ENCODE peak calls at places on chromosome 11, in nine cellular contexts. J is WTC11; Y is AG20443; V is activated naive CD4-positive, alpha-beta T cell treated with anti-CD3 and anti-CD28 coated beads, Interleukin-2, amount 50 U/mL, for 16 hours; Q is ascending aorta; R is ovary; H is HL-60; P is naive thymus-derived CD8-positive, alpha-beta T cell; A is AG09309. G is an unnamed sample.
A peak's percentile ranks its signal among the peaks of the same experiment; 100 is the strongest.

GRCh38 chr11:13206086-13206640 is 71.4 kb upstream of the BMAL1 start:
- DNase-seq in V (no peak), P (no peak), R (no peak), Y (no peak), J (no peak), Q (no peak), H (no peak), A (no peak), G (no peak)

GRCh38 chr11:63951779-63952536 is 13.2 kb downstream of the NAA40 start:
- DNase-seq in R (no peak), V (no peak), A (no peak), H (peak; percentile 67), Q (no peak), J (no peak), Y (no peak), P (no peak), G (no peak)

GRCh38 chr11:65884716-65885092 is 3.6 kb downstream of the FIBP start:
- DNase-seq in Q (no peak), R (peak; percentile 84), P (peak; percentile 86), A (no peak), J (peak; percentile 87), H (peak; percentile 77), V (peak; percentile 81), Y (peak; percentile 86), G (peak; percentile 86)

GRCh38 chr11:20213790-20214189 is 53.5 kb upstream of the DBX1 start:
- DNase-seq in V (no peak), P (no peak), A (no peak), Q (no peak), Y (no peak), R (no peak), J (no peak), H (no peak), G (peak; percentile 40)

GRCh38 chr11:46366260-46366659 is 15.2 kb upstream of the MDK start:
- DNase-seq in A (no peak), J (no peak), R (no peak), Y (no peak), Q (no peak), H (no peak), P (no peak), V (no peak), G (no peak)

GRCh38 chr11:47248304-47248663 is 330 bp downstream of the ACP2 start:
- DNase-seq in V (no peak), Y (peak; percentile 47), H (no peak), Q (no peak), P (no peak), R (no peak), A (no peak), J (no peak), G (peak; percentile 67)

GRCh38 chr11:62611705-62612365 is 740 bp downstream of the EML3 start:
- DNase-seq in J (peak; percentile 26), A (no peak), P (peak; percentile 79), H (no peak), Y (peak; percentile 75), V (peak; percentile 65), R (peak; percentile 86), Q (no peak), G (peak; percentile 69)

GRCh38 chr11:84906995-84907394 is 720.1 kb downstream of the DLG2 start:
- DNase-seq in P (no peak), V (no peak), H (no peak), Q (no peak), J (no peak), Y (no peak), R (no peak), A (peak; percentile 31), G (no peak)

GRCh38 chr11:88414385-88414861 is 76.9 kb upstream of the CTSC start:
- DNase-seq in R (no peak), V (no peak), Q (no peak), Y (no peak), J (no peak), P (no peak), H (peak; percentile 86), A (peak; percentile 11), G (peak; percentile 74)

GRCh38 chr11:133162228-133162627 is 370.1 kb downstream of the OPCML start:
- DNase-seq in J (no peak), Y (no peak), R (no peak), P (no peak), A (no peak), Q (no peak), V (no peak), H (no peak), G (no peak)

GRCh38 chr11:76788661-76789442 is 5.7 kb downstream of the TSKU start:
- DNase-seq in R (peak; percentile 78), A (no peak), V (no peak), Q (no peak), J (no peak), H (no peak), Y (no peak), P (no peak), G (no peak)

GRCh38 chr11:101738494-101738893 is 154.7 kb upstream of the TRPC6 start:
- DNase-seq in H (no peak), R (no peak), V (no peak), J (no peak), Q (no peak), P (no peak), A (peak; percentile 3), Y (no peak), G (peak; percentile 82)

G was measured in NCI-H1417.